ENCODE peak calls at places on chromosomes 1 and 21, in eight cellular contexts. One of them, this sample, is unnamed.

GRCh38 chr1:213714645-213715044 is 273.1 kb upstream of the PROX1 start:
- DNase-seq in progenitor cell of endocrine pancreas: no peak
- DNase-seq in HFF-Myc: no peak
- DNase-seq in lower leg skin: no peak
- DNase-seq in adrenal gland: no peak
- DNase-seq in fibroblast of pulmonary artery: no peak
- DNase-seq in mucosa of descending colon: no peak
- DNase-seq in glutamatergic neuron: no peak
- DNase-seq in this sample: no peak

GRCh38 chr1:158654570-158654969 is 31.9 kb downstream of the SPTA1 start:
- DNase-seq in mucosa of descending colon: peak
- DNase-seq in adrenal gland: no peak
- DNase-seq in glutamatergic neuron: no peak
- DNase-seq in fibroblast of pulmonary artery: no peak
- DNase-seq in lower leg skin: no peak
- DNase-seq in progenitor cell of endocrine pancreas: no peak
- DNase-seq in HFF-Myc: no peak
- DNase-seq in this sample: no peak

GRCh38 chr1:200675588-200675852 is 5.8 kb upstream of the DDX59 start:
- DNase-seq in glutamatergic neuron: no peak
- DNase-seq in adrenal gland: no peak
- DNase-seq in HFF-Myc: no peak
- DNase-seq in mucosa of descending colon: no peak
- DNase-seq in lower leg skin: no peak
- DNase-seq in progenitor cell of endocrine pancreas: no peak
- DNase-seq in fibroblast of pulmonary artery: no peak
- DNase-seq in this sample: no peak

GRCh38 chr1:248521856-248522255 is 14.0 kb downstream of the OR2G6 start:
- DNase-seq in mucosa of descending colon: no peak
- DNase-seq in fibroblast of pulmonary artery: no peak
- DNase-seq in adrenal gland: no peak
- DNase-seq in HFF-Myc: no peak
- DNase-seq in lower leg skin: no peak
- DNase-seq in glutamatergic neuron: no peak
- DNase-seq in progenitor cell of endocrine pancreas: no peak
- DNase-seq in this sample: no peak

GRCh38 chr1:197129698-197130097 is 16.8 kb downstream of the ASPM start:
- DNase-seq in progenitor cell of endocrine pancreas: no peak
- DNase-seq in glutamatergic neuron: no peak
- DNase-seq in lower leg skin: no peak
- DNase-seq in adrenal gland: no peak
- DNase-seq in fibroblast of pulmonary artery: no peak
- DNase-seq in HFF-Myc: no peak
- DNase-seq in mucosa of descending colon: no peak
- DNase-seq in this sample: no peak

GRCh38 chr1:91021686-91022517 is at the start of gene ZNF644:
- DNase-seq in glutamatergic neuron: peak
- DNase-seq in HFF-Myc: peak
- DNase-seq in adrenal gland: peak
- DNase-seq in lower leg skin: peak
- DNase-seq in progenitor cell of endocrine pancreas: peak
- DNase-seq in fibroblast of pulmonary artery: peak
- DNase-seq in mucosa of descending colon: peak
- DNase-seq in this sample: peak

GRCh38 chr1:169491845-169492281 is 6.1 kb upstream of the SLC19A2 start:
- DNase-seq in lower leg skin: no peak
- DNase-seq in mucosa of descending colon: no peak
- DNase-seq in HFF-Myc: no peak
- DNase-seq in progenitor cell of endocrine pancreas: no peak
- DNase-seq in adrenal gland: no peak
- DNase-seq in fibroblast of pulmonary artery: no peak
- DNase-seq in glutamatergic neuron: no peak
- DNase-seq in this sample: no peak

GRCh38 chr1:167223144-167224103 is 2.7 kb downstream of the POU2F1 start:
- DNase-seq in lower leg skin: no peak
- DNase-seq in adrenal gland: no peak
- DNase-seq in progenitor cell of endocrine pancreas: no peak
- DNase-seq in fibroblast of pulmonary artery: no peak
- DNase-seq in HFF-Myc: peak
- DNase-seq in glutamatergic neuron: no peak
- DNase-seq in mucosa of descending colon: no peak
- DNase-seq in this sample: no peak

GRCh38 chr1:85262985-85263384 is 3.5 kb upstream of the C1orf52 start:
- DNase-seq in HFF-Myc: no peak
- DNase-seq in mucosa of descending colon: no peak
- DNase-seq in lower leg skin: no peak
- DNase-seq in adrenal gland: no peak
- DNase-seq in fibroblast of pulmonary artery: no peak
- DNase-seq in glutamatergic neuron: no peak
- DNase-seq in progenitor cell of endocrine pancreas: no peak
- DNase-seq in this sample: no peak

GRCh38 chr1:162918111-162918754 is 57.3 kb upstream of the CCDC190 start:
- DNase-seq in lower leg skin: no peak
- DNase-seq in adrenal gland: no peak
- DNase-seq in glutamatergic neuron: no peak
- DNase-seq in mucosa of descending colon: no peak
- DNase-seq in progenitor cell of endocrine pancreas: no peak
- DNase-seq in fibroblast of pulmonary artery: no peak
- DNase-seq in HFF-Myc: no peak
- DNase-seq in this sample: no peak

GRCh38 chr1:240758296-240758695 is 146.3 kb upstream of the GREM2 start:
- DNase-seq in adrenal gland: no peak
- DNase-seq in HFF-Myc: no peak
- DNase-seq in progenitor cell of endocrine pancreas: no peak
- DNase-seq in glutamatergic neuron: no peak
- DNase-seq in fibroblast of pulmonary artery: no peak
- DNase-seq in mucosa of descending colon: no peak
- DNase-seq in lower leg skin: no peak
- DNase-seq in this sample: no peak

GRCh38 chr1:47664356-47664755 is 226.5 kb downstream of the FOXD2 start:
- DNase-seq in fibroblast of pulmonary artery: no peak
- DNase-seq in progenitor cell of endocrine pancreas: no peak
- DNase-seq in adrenal gland: no peak
- DNase-seq in lower leg skin: peak
- DNase-seq in mucosa of descending colon: no peak
- DNase-seq in glutamatergic neuron: no peak
- DNase-seq in HFF-Myc: no peak
- DNase-seq in this sample: no peak

GRCh38 chr1:213474054-213474453 is 423.0 kb downstream of the RPS6KC1 start:
- DNase-seq in progenitor cell of endocrine pancreas: no peak
- DNase-seq in mucosa of descending colon: no peak
- DNase-seq in lower leg skin: no peak
- DNase-seq in fibroblast of pulmonary artery: peak
- DNase-seq in HFF-Myc: no peak
- DNase-seq in glutamatergic neuron: no peak
- DNase-seq in adrenal gland: peak
- DNase-seq in this sample: no peak

GRCh38 chr21:19535356-19535755 is 1131.8 kb upstream of the TMPRSS15 start:
- DNase-seq in fibroblast of pulmonary artery: no peak
- DNase-seq in lower leg skin: no peak
- DNase-seq in glutamatergic neuron: no peak
- DNase-seq in mucosa of descending colon: no peak
- DNase-seq in adrenal gland: no peak
- DNase-seq in progenitor cell of endocrine pancreas: no peak
- DNase-seq in HFF-Myc: no peak
- DNase-seq in this sample: no peak

GRCh38 chr1:14113271-14113670 is 413.3 kb downstream of the PRDM2 start:
- DNase-seq in progenitor cell of endocrine pancreas: no peak
- DNase-seq in glutamatergic neuron: no peak
- DNase-seq in fibroblast of pulmonary artery: no peak
- DNase-seq in HFF-Myc: no peak
- DNase-seq in lower leg skin: no peak
- DNase-seq in adrenal gland: no peak
- DNase-seq in mucosa of descending colon: no peak
- DNase-seq in this sample: no peak

GRCh38 chr1:14110040-14110439 is 410.1 kb downstream of the PRDM2 start:
- DNase-seq in lower leg skin: no peak
- DNase-seq in progenitor cell of endocrine pancreas: no peak
- DNase-seq in glutamatergic neuron: no peak
- DNase-seq in mucosa of descending colon: no peak
- DNase-seq in HFF-Myc: no peak
- DNase-seq in fibroblast of pulmonary artery: no peak
- DNase-seq in adrenal gland: no peak
- DNase-seq in this sample: no peak

GRCh38 chr1:14109276-14109635 is 409.3 kb downstream of the PRDM2 start:
- DNase-seq in fibroblast of pulmonary artery: no peak
- DNase-seq in progenitor cell of endocrine pancreas: no peak
- DNase-seq in adrenal gland: no peak
- DNase-seq in HFF-Myc: no peak
- DNase-seq in mucosa of descending colon: no peak
- DNase-seq in glutamatergic neuron: no peak
- DNase-seq in lower leg skin: no peak
- DNase-seq in this sample: no peak

GRCh38 chr1:14112613-14113012 is 412.6 kb downstream of the PRDM2 start:
- DNase-seq in adrenal gland: no peak
- DNase-seq in progenitor cell of endocrine pancreas: no peak
- DNase-seq in fibroblast of pulmonary artery: no peak
- DNase-seq in mucosa of descending colon: no peak
- DNase-seq in HFF-Myc: no peak
- DNase-seq in lower leg skin: no peak
- DNase-seq in glutamatergic neuron: no peak
- DNase-seq in this sample: no peak

DNA sequence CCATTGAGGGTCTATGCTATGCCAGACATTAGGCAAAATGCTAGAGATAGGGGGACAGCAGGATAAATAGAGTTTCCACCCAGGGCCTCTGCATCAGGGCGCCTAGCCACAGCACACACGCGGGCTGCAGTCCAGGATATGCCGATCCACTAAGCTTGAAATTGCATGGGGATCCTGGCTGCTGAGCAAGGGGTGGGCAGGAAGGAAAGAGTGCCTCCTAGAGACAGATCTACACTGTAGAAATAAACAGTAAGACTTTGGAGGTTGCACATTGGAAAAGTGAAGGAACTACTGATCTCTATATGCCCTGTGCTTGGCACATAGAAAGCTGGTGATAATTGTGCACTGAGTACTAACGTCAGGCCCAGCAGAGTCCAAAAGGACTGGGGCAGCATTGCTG is 411.1 kb downstream of the PRDM2 start:
- DNase-seq in fibroblast of pulmonary artery: no peak
- DNase-seq in mucosa of descending colon: no peak
- DNase-seq in glutamatergic neuron: no peak
- DNase-seq in progenitor cell of endocrine pancreas: no peak
- DNase-seq in HFF-Myc: no peak
- DNase-seq in adrenal gland: no peak
- DNase-seq in lower leg skin: no peak
- DNase-seq in this sample: no peak
- TF ChIP-seq CTCF in fibroblast of pulmonary artery: no peak
- TF ChIP-seq CTCF in mucosa of descending colon: no peak
- TF ChIP-seq CTCF in glutamatergic neuron: no peak
- TF ChIP-seq CTCF in progenitor cell of endocrine pancreas: no peak
- TF ChIP-seq CTCF in HFF-Myc: no peak
- TF ChIP-seq CTCF in adrenal gland: no peak
- TF ChIP-seq CTCF in lower leg skin: no peak
- TF ChIP-seq CTCF in this sample: no peak

GRCh38 chr1:6392081-6392879 is 1.3 kb downstream of the ACOT7 start:
- DNase-seq in progenitor cell of endocrine pancreas: no peak
- DNase-seq in fibroblast of pulmonary artery: no peak
- DNase-seq in lower leg skin: no peak
- DNase-seq in HFF-Myc: no peak
- DNase-seq in glutamatergic neuron: peak
- DNase-seq in adrenal gland: no peak
- DNase-seq in mucosa of descending colon: peak
- DNase-seq in this sample: no peak

GRCh38 chr1:6396998-6397397 is 3.4 kb upstream of the ACOT7 start:
- DNase-seq in fibroblast of pulmonary artery: no peak
- DNase-seq in glutamatergic neuron: no peak
- DNase-seq in HFF-Myc: no peak
- DNase-seq in adrenal gland: no peak
- DNase-seq in mucosa of descending colon: no peak
- DNase-seq in lower leg skin: no peak
- DNase-seq in progenitor cell of endocrine pancreas: no peak
- DNase-seq in this sample: peak

GRCh38 chr1:6389971-6390370 is 3.6 kb downstream of the ACOT7 start:
- DNase-seq in lower leg skin: no peak
- DNase-seq in mucosa of descending colon: no peak
- DNase-seq in adrenal gland: no peak
- DNase-seq in fibroblast of pulmonary artery: no peak
- DNase-seq in HFF-Myc: no peak
- DNase-seq in glutamatergic neuron: no peak
- DNase-seq in progenitor cell of endocrine pancreas: no peak
- DNase-seq in this sample: no peak

GRCh38 chr1:6392880-6393399 is 627 bp downstream of the ACOT7 start:
- DNase-seq in glutamatergic neuron: peak
- DNase-seq in adrenal gland: no peak
- DNase-seq in mucosa of descending colon: no peak
- DNase-seq in lower leg skin: no peak
- DNase-seq in fibroblast of pulmonary artery: no peak
- DNase-seq in HFF-Myc: no peak
- DNase-seq in progenitor cell of endocrine pancreas: peak
- DNase-seq in this sample: peak

GRCh38 chr1:6393400-6394187 is at the start of gene ACOT7:
- DNase-seq in fibroblast of pulmonary artery: peak
- DNase-seq in HFF-Myc: peak
- DNase-seq in glutamatergic neuron: peak
- DNase-seq in adrenal gland: peak
- DNase-seq in lower leg skin: peak
- DNase-seq in mucosa of descending colon: peak
- DNase-seq in progenitor cell of endocrine pancreas: peak
- DNase-seq in this sample: peak
- TF ChIP-seq CTCF in fibroblast of pulmonary artery: peak
- TF ChIP-seq CTCF in HFF-Myc: peak
- TF ChIP-seq CTCF in glutamatergic neuron: no peak
- TF ChIP-seq CTCF in adrenal gland: no peak
- TF ChIP-seq CTCF in lower leg skin: no peak
- TF ChIP-seq CTCF in mucosa of descending colon: no peak
- TF ChIP-seq CTCF in progenitor cell of endocrine pancreas: no peak
- TF ChIP-seq CTCF in this sample: no peak

DNA sequence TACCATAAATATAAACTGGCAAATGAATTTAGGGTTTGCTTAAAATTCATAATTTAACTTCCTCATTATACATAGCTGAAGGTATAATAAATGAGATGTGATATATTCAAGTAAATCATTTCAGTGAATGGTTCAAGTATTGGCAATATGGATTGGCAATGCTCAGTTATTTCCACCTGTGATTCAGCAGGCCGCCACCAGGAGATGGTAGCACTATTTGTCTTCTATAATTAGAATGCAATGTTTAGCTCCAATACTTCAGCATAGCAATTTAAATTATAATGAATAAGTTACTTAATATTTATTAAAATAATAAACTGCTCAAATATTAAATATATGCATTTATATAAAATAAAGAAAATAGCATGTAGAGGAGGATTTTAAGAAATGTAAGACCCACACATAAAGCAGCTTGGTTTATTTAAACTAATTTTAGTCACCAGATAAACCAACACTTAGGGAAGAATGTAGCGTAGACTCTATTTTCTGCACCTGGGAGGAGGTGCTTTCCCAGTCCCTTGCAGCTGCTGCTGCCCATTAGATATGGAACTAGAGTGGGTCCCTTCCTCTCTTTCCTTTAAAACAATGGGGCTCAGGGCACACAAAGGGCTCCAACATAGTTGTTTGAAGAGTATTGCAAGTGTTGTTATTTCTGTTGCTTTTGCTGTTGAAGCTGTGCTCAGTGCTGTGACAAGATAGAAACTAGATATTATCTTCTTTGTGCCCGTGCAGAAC is 62.1 kb downstream of the PLPPR4 start:
- DNase-seq in lower leg skin: no peak
- DNase-seq in glutamatergic neuron: peak
- DNase-seq in fibroblast of pulmonary artery: peak
- DNase-seq in progenitor cell of endocrine pancreas: no peak
- DNase-seq in HFF-Myc: no peak
- DNase-seq in adrenal gland: no peak
- DNase-seq in mucosa of descending colon: peak
- DNase-seq in this sample: no peak
- TF ChIP-seq CTCF in lower leg skin: no peak
- TF ChIP-seq CTCF in glutamatergic neuron: peak
- TF ChIP-seq CTCF in fibroblast of pulmonary artery: peak
- TF ChIP-seq CTCF in progenitor cell of endocrine pancreas: peak
- TF ChIP-seq CTCF in HFF-Myc: peak
- TF ChIP-seq CTCF in adrenal gland: peak
- TF ChIP-seq CTCF in mucosa of descending colon: no peak
- TF ChIP-seq CTCF in this sample: no peak

GRCh38 chr1:92298573-92299476 is at the start of the genes GLMN and RPAP2:
- DNase-seq in mucosa of descending colon: peak
- DNase-seq in glutamatergic neuron: peak
- DNase-seq in progenitor cell of endocrine pancreas: peak
- DNase-seq in HFF-Myc: peak
- DNase-seq in adrenal gland: peak
- DNase-seq in lower leg skin: peak
- DNase-seq in fibroblast of pulmonary artery: peak
- DNase-seq in this sample: peak
- TF ChIP-seq CTCF in mucosa of descending colon: no peak
- TF ChIP-seq CTCF in glutamatergic neuron: no peak
- TF ChIP-seq CTCF in progenitor cell of endocrine pancreas: peak
- TF ChIP-seq CTCF in HFF-Myc: no peak
- TF ChIP-seq CTCF in adrenal gland: no peak
- TF ChIP-seq CTCF in lower leg skin: no peak
- TF ChIP-seq CTCF in fibroblast of pulmonary artery: peak
- TF ChIP-seq CTCF in this sample: no peak

This sample was measured in kidney.